ENCODE peak calls at places on chromosomes 16 and 17, in ten cellular contexts. F, O, V, L, H, Q, Z, S, I and K are unnamed samples.
A peak's percentile ranks its signal among the peaks of the same experiment; 100 is the strongest.

GRCh38 chr17:1999557-2000251 is 25.4 kb downstream of the RTN4RL1 start:
- DNase-seq in H (no peak), F (no peak), Q (peak; percentile 30), Z (no peak), S (no peak), V (peak; percentile 79), L (no peak), I (no peak), O (no peak), K (no peak)

GRCh38 chr16:22232277-22233049 is 26.4 kb downstream of the EEF2K start:
- DNase-seq in O (no peak), V (no peak), Z (no peak), L (no peak), I (no peak), Q (peak; percentile 15), H (no peak), S (peak; percentile 76), F (peak; percentile 5), K (no peak)

GRCh38 chr16:970766-971581 is at the start of gene LMF1:
- DNase-seq in Z (peak; percentile 97), F (peak; percentile 94), I (peak; percentile 91), H (peak; percentile 87), Q (peak; percentile 96), O (peak; percentile 96), S (peak; percentile 94), V (peak; percentile 92), L (peak; percentile 95), K (peak; percentile 99)

GRCh38 chr16:49937886-49938285 is 82.0 kb upstream of the ZNF423 start:
- DNase-seq in V (no peak), L (no peak), Z (no peak), H (no peak), S (no peak), I (no peak), Q (no peak), O (no peak), F (no peak), K (peak; percentile 30)

GRCh38 chr16:72997141-72997542 is 50.8 kb downstream of the ZFHX3 start:
- DNase-seq in I (no peak), F (no peak), H (no peak), Q (peak; percentile 55), O (no peak), Z (peak; percentile 34), L (no peak), S (no peak), V (no peak), K (peak; percentile 6)

GRCh38 chr16:31112711-31113419 is 4.6 kb upstream of the KAT8 start:
- DNase-seq in O (no peak), Q (no peak), L (no peak), Z (no peak), V (peak; percentile 67), F (no peak), S (no peak), H (no peak), I (no peak), K (no peak)

GRCh38 chr16:85423631-85424030 is 189.5 kb upstream of the GSE1 start:
- DNase-seq in Q (no peak), Z (peak; percentile 42), F (no peak), H (no peak), O (no peak), I (no peak), V (no peak), L (peak; percentile 15), S (peak; percentile 30), K (peak; percentile 38)

GRCh38 chr17:8312251-8312650 is 2.2 kb downstream of the ARHGEF15 start:
- DNase-seq in I (no peak), Q (no peak), O (no peak), V (no peak), H (no peak), F (no peak), Z (no peak), S (no peak), L (no peak), K (no peak)

GRCh38 chr17:82887255-82888164 is 47.7 kb upstream of the ZNF750 start:
- DNase-seq in V (peak; percentile 43), L (no peak), I (no peak), O (no peak), Q (no peak), F (no peak), H (no peak), S (no peak), Z (no peak), K (no peak)

GRCh38 chr17:27595208-27595607 is 35.8 kb upstream of the LGALS9 start:
- DNase-seq in F (no peak), Z (no peak), I (no peak), H (no peak), Q (no peak), S (no peak), V (no peak), L (no peak), O (no peak), K (no peak)

GRCh38 chr17:43016216-43016615 is 6.0 kb downstream of the VAT1 start:
- DNase-seq in Q (no peak), L (no peak), S (no peak), I (no peak), O (no peak), V (no peak), H (no peak), F (no peak), Z (no peak), K (no peak)

GRCh38 chr17:63826468-63827001 is 696 bp upstream of the PSMC5 start:
- DNase-seq in S (no peak), Z (no peak), L (no peak), I (no peak), O (no peak), V (no peak), F (no peak), H (no peak), Q (peak; percentile 76), K (no peak)

GRCh38 chr16:86455609-86456008 is 54.7 kb upstream of the FOXF1 start:
- DNase-seq in O (no peak), I (no peak), S (no peak), F (no peak), Q (no peak), L (no peak), Z (no peak), H (no peak), V (no peak), K (no peak)

GRCh38 chr17:75909051-75909811 is 4.5 kb upstream of the MRPL38 start:
- DNase-seq in O (no peak), I (no peak), L (no peak), Q (no peak), F (no peak), H (no peak), S (no peak), Z (no peak), V (no peak), K (no peak)